ENCODE peak calls at places on chromosomes 4 and X, in seven cellular contexts. One of them, this sample, is unnamed.

GRCh38 chrX:386239-386767 is 404 bp downstream of the PPP2R3B start:
- DNase-seq in MCF 10A: no peak
- DNase-seq in neural crest cell: no peak
- DNase-seq in upper lobe of right lung: no peak
- DNase-seq in left lung: no peak
- DNase-seq in thoracic aorta: no peak
- DNase-seq in choroid plexus epithelial cell: no peak
- DNase-seq in this sample: no peak

GRCh38 chrX:96791559-96791958 is 92.1 kb upstream of the RPA4 start:
- DNase-seq in MCF 10A: peak
- DNase-seq in neural crest cell: no peak
- DNase-seq in upper lobe of right lung: no peak
- DNase-seq in left lung: no peak
- DNase-seq in thoracic aorta: no peak
- DNase-seq in choroid plexus epithelial cell: peak
- DNase-seq in this sample: no peak

GRCh38 chr4:110085131-110085530 is 113.3 kb downstream of the ELOVL6 start:
- DNase-seq in MCF 10A: no peak
- DNase-seq in neural crest cell: no peak
- DNase-seq in upper lobe of right lung: no peak
- DNase-seq in left lung: no peak
- DNase-seq in thoracic aorta: no peak
- DNase-seq in choroid plexus epithelial cell: peak
- DNase-seq in this sample: no peak

GRCh38 chr4:40369437-40370278 is 34.5 kb downstream of the CHRNA9 start:
- DNase-seq in MCF 10A: no peak
- DNase-seq in neural crest cell: no peak
- DNase-seq in upper lobe of right lung: no peak
- DNase-seq in left lung: no peak
- DNase-seq in thoracic aorta: no peak
- DNase-seq in choroid plexus epithelial cell: peak
- DNase-seq in this sample: no peak

GRCh38 chr4:182143822-182144620 is 99.2 kb upstream of the TENM3 start:
- DNase-seq in MCF 10A: peak
- DNase-seq in neural crest cell: peak
- DNase-seq in upper lobe of right lung: peak
- DNase-seq in left lung: no peak
- DNase-seq in thoracic aorta: no peak
- DNase-seq in choroid plexus epithelial cell: peak
- DNase-seq in this sample: peak

GRCh38 chr4:108635070-108635655 is 14.8 kb downstream of the RPL34 start:
- DNase-seq in MCF 10A: peak
- DNase-seq in neural crest cell: no peak
- DNase-seq in upper lobe of right lung: no peak
- DNase-seq in left lung: no peak
- DNase-seq in thoracic aorta: no peak
- DNase-seq in choroid plexus epithelial cell: no peak
- DNase-seq in this sample: no peak

GRCh38 chr4:15729910-15730533 is 27.2 kb downstream of the BST1 start:
- DNase-seq in MCF 10A: peak
- DNase-seq in neural crest cell: no peak
- DNase-seq in upper lobe of right lung: no peak
- DNase-seq in left lung: no peak
- DNase-seq in thoracic aorta: no peak
- DNase-seq in choroid plexus epithelial cell: peak
- DNase-seq in this sample: no peak

GRCh38 chrX:101383679-101384078 is 2.3 kb downstream of the BTK start:
- DNase-seq in MCF 10A: no peak
- DNase-seq in neural crest cell: no peak
- DNase-seq in upper lobe of right lung: no peak
- DNase-seq in left lung: no peak
- DNase-seq in thoracic aorta: no peak
- DNase-seq in choroid plexus epithelial cell: no peak
- DNase-seq in this sample: no peak

GRCh38 chr4:36000941-36001557 is 243.3 kb downstream of the ARAP2 start:
- DNase-seq in MCF 10A: peak
- DNase-seq in neural crest cell: no peak
- DNase-seq in upper lobe of right lung: no peak
- DNase-seq in left lung: no peak
- DNase-seq in thoracic aorta: no peak
- DNase-seq in choroid plexus epithelial cell: no peak
- DNase-seq in this sample: no peak

GRCh38 chr4:85783483-85783882 is 308.5 kb downstream of the ARHGAP24 start:
- DNase-seq in MCF 10A: peak
- DNase-seq in neural crest cell: no peak
- DNase-seq in upper lobe of right lung: no peak
- DNase-seq in left lung: no peak
- DNase-seq in thoracic aorta: no peak
- DNase-seq in choroid plexus epithelial cell: peak
- DNase-seq in this sample: no peak

GRCh38 chrX:54564942-54565341 is 34.9 kb downstream of the GNL3L start:
- DNase-seq in MCF 10A: no peak
- DNase-seq in neural crest cell: no peak
- DNase-seq in upper lobe of right lung: no peak
- DNase-seq in left lung: no peak
- DNase-seq in thoracic aorta: no peak
- DNase-seq in choroid plexus epithelial cell: no peak
- DNase-seq in this sample: no peak

GRCh38 chrX:153719238-153719637 is 4.9 kb downstream of the BCAP31 start:
- DNase-seq in MCF 10A: peak
- DNase-seq in neural crest cell: no peak
- DNase-seq in upper lobe of right lung: no peak
- DNase-seq in left lung: no peak
- DNase-seq in thoracic aorta: no peak
- DNase-seq in choroid plexus epithelial cell: no peak
- DNase-seq in this sample: no peak

GRCh38 chrX:78619829-78620228 is 39.3 kb downstream of the RTL3 start:
- DNase-seq in MCF 10A: no peak
- DNase-seq in neural crest cell: no peak
- DNase-seq in upper lobe of right lung: no peak
- DNase-seq in left lung: peak
- DNase-seq in thoracic aorta: no peak
- DNase-seq in choroid plexus epithelial cell: peak
- DNase-seq in this sample: no peak

GRCh38 chrX:144896323-144896722 is 351.0 kb upstream of the SPANXN1 start:
- DNase-seq in MCF 10A: peak
- DNase-seq in neural crest cell: no peak
- DNase-seq in upper lobe of right lung: no peak
- DNase-seq in left lung: no peak
- DNase-seq in thoracic aorta: no peak
- DNase-seq in choroid plexus epithelial cell: peak
- DNase-seq in this sample: no peak
- TF ChIP-seq CTCF in MCF 10A: peak
- TF ChIP-seq CTCF in neural crest cell: peak
- TF ChIP-seq CTCF in upper lobe of right lung: peak
- TF ChIP-seq CTCF in left lung: no peak
- TF ChIP-seq CTCF in thoracic aorta: no peak
- TF ChIP-seq CTCF in choroid plexus epithelial cell: no peak
- TF ChIP-seq CTCF in this sample: no peak

GRCh38 chrX:117989512-117989911 is 127.1 kb downstream of the KLHL13 start:
- DNase-seq in MCF 10A: no peak
- DNase-seq in neural crest cell: no peak
- DNase-seq in upper lobe of right lung: no peak
- DNase-seq in left lung: no peak
- DNase-seq in thoracic aorta: no peak
- DNase-seq in choroid plexus epithelial cell: no peak
- DNase-seq in this sample: no peak

GRCh38 chrX:117990438-117990837 is 126.2 kb downstream of the KLHL13 start:
- DNase-seq in MCF 10A: peak
- DNase-seq in neural crest cell: no peak
- DNase-seq in upper lobe of right lung: no peak
- DNase-seq in left lung: no peak
- DNase-seq in thoracic aorta: no peak
- DNase-seq in choroid plexus epithelial cell: no peak
- DNase-seq in this sample: no peak

GRCh38 chrX:117982702-117983392 is 133.8 kb downstream of the KLHL13 start:
- DNase-seq in MCF 10A: no peak
- DNase-seq in neural crest cell: no peak
- DNase-seq in upper lobe of right lung: no peak
- DNase-seq in left lung: no peak
- DNase-seq in thoracic aorta: no peak
- DNase-seq in choroid plexus epithelial cell: no peak
- DNase-seq in this sample: no peak

GRCh38 chrX:117987376-117987775 is 129.2 kb downstream of the KLHL13 start:
- DNase-seq in MCF 10A: no peak
- DNase-seq in neural crest cell: no peak
- DNase-seq in upper lobe of right lung: no peak
- DNase-seq in left lung: no peak
- DNase-seq in thoracic aorta: no peak
- DNase-seq in choroid plexus epithelial cell: no peak
- DNase-seq in this sample: no peak

GRCh38 chrX:117985241-117985640 is 131.4 kb downstream of the KLHL13 start:
- DNase-seq in MCF 10A: no peak
- DNase-seq in neural crest cell: no peak
- DNase-seq in upper lobe of right lung: no peak
- DNase-seq in left lung: no peak
- DNase-seq in thoracic aorta: no peak
- DNase-seq in choroid plexus epithelial cell: no peak
- DNase-seq in this sample: no peak
- TF ChIP-seq CTCF in MCF 10A: no peak
- TF ChIP-seq CTCF in neural crest cell: peak
- TF ChIP-seq CTCF in upper lobe of right lung: no peak
- TF ChIP-seq CTCF in left lung: no peak
- TF ChIP-seq CTCF in thoracic aorta: no peak
- TF ChIP-seq CTCF in choroid plexus epithelial cell: no peak
- TF ChIP-seq CTCF in this sample: no peak

GRCh38 chr4:67915400-67915966 is 31.7 kb upstream of the TMPRSS11D start:
- DNase-seq in MCF 10A: no peak
- DNase-seq in neural crest cell: no peak
- DNase-seq in upper lobe of right lung: no peak
- DNase-seq in left lung: no peak
- DNase-seq in thoracic aorta: no peak
- DNase-seq in choroid plexus epithelial cell: no peak
- DNase-seq in this sample: no peak

GRCh38 chr4:67922697-67923096 is 38.9 kb upstream of the TMPRSS11D start:
- DNase-seq in MCF 10A: no peak
- DNase-seq in neural crest cell: no peak
- DNase-seq in upper lobe of right lung: no peak
- DNase-seq in left lung: no peak
- DNase-seq in thoracic aorta: no peak
- DNase-seq in choroid plexus epithelial cell: no peak
- DNase-seq in this sample: no peak

GRCh38 chr4:67918428-67918827 is 34.6 kb upstream of the TMPRSS11D start:
- DNase-seq in MCF 10A: peak
- DNase-seq in neural crest cell: no peak
- DNase-seq in upper lobe of right lung: no peak
- DNase-seq in left lung: no peak
- DNase-seq in thoracic aorta: no peak
- DNase-seq in choroid plexus epithelial cell: no peak
- DNase-seq in this sample: no peak
- TF ChIP-seq CTCF in MCF 10A: peak
- TF ChIP-seq CTCF in neural crest cell: peak
- TF ChIP-seq CTCF in upper lobe of right lung: no peak
- TF ChIP-seq CTCF in left lung: no peak
- TF ChIP-seq CTCF in thoracic aorta: no peak
- TF ChIP-seq CTCF in choroid plexus epithelial cell: peak
- TF ChIP-seq CTCF in this sample: no peak

GRCh38 chrX:108297290-108297689 is 140.9 kb downstream of the COL4A6 start:
- DNase-seq in MCF 10A: no peak
- DNase-seq in neural crest cell: no peak
- DNase-seq in upper lobe of right lung: no peak
- DNase-seq in left lung: no peak
- DNase-seq in thoracic aorta: no peak
- DNase-seq in choroid plexus epithelial cell: no peak
- DNase-seq in this sample: no peak
- TF ChIP-seq CTCF in MCF 10A: peak
- TF ChIP-seq CTCF in neural crest cell: no peak
- TF ChIP-seq CTCF in upper lobe of right lung: no peak
- TF ChIP-seq CTCF in left lung: no peak
- TF ChIP-seq CTCF in thoracic aorta: no peak
- TF ChIP-seq CTCF in choroid plexus epithelial cell: no peak
- TF ChIP-seq CTCF in this sample: no peak

DNA sequence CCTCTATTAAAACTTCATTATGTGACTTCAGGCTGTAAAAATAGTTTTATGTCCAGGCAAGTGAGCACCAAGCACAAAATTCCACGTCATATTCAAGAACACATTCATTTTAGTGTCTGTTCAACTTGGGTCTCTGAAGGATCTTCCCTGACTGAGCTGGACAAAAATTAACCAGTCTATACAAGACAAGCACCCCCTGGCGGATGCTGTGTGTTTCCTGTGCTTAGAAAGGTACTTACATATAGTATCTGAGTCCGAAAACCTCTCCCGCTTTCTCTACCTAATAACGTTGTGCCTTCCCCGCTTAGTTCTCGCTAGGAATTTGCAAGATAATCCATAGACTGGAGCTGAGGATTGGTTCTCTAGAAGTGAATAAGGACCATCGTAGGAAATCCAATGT is 2214.5 kb upstream of the TENM3 start:
- DNase-seq in MCF 10A: peak
- DNase-seq in neural crest cell: peak
- DNase-seq in upper lobe of right lung: no peak
- DNase-seq in left lung: no peak
- DNase-seq in thoracic aorta: no peak
- DNase-seq in choroid plexus epithelial cell: peak
- DNase-seq in this sample: no peak
- TF ChIP-seq CTCF in MCF 10A: peak
- TF ChIP-seq CTCF in neural crest cell: peak
- TF ChIP-seq CTCF in upper lobe of right lung: peak
- TF ChIP-seq CTCF in left lung: no peak
- TF ChIP-seq CTCF in thoracic aorta: no peak
- TF ChIP-seq CTCF in choroid plexus epithelial cell: no peak
- TF ChIP-seq CTCF in this sample: no peak

GRCh38 chr4:141702472-141703182 is 66.2 kb downstream of the IL15 start:
- DNase-seq in MCF 10A: peak
- DNase-seq in neural crest cell: no peak
- DNase-seq in upper lobe of right lung: no peak
- DNase-seq in left lung: no peak
- DNase-seq in thoracic aorta: no peak
- DNase-seq in choroid plexus epithelial cell: peak
- DNase-seq in this sample: no peak
- TF ChIP-seq CTCF in MCF 10A: no peak
- TF ChIP-seq CTCF in neural crest cell: peak
- TF ChIP-seq CTCF in upper lobe of right lung: no peak
- TF ChIP-seq CTCF in left lung: no peak
- TF ChIP-seq CTCF in thoracic aorta: no peak
- TF ChIP-seq CTCF in choroid plexus epithelial cell: peak
- TF ChIP-seq CTCF in this sample: no peak

DNA sequence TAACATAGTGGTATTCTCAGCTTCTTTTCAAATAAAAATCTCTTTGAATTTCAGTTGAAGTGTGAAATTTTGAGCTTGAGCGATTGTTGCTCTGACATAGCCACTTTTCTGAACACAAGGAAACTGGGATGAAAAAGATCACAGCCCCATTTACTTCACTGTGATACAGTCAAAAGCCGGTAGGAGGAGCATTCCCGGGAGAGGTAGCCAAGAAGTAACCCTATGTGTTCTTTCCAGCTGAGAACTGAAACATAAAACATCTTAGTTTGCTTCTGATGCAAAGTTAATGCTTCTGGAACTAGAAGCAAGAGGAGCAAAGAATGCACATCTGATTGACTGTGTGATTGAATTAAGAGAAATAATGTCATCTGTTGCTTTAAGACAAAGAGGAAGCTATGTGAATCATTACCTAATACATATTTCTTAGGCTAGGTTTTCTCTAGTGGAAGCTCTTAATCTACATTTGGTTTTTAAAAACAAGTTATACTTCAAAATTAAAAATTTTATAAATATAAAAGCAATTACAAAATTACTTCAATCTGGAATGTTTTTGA is 88.4 kb upstream of the UNC5C start:
- DNase-seq in MCF 10A: peak
- DNase-seq in neural crest cell: peak
- DNase-seq in upper lobe of right lung: no peak
- DNase-seq in left lung: no peak
- DNase-seq in thoracic aorta: no peak
- DNase-seq in choroid plexus epithelial cell: peak
- DNase-seq in this sample: no peak
- TF ChIP-seq CTCF in MCF 10A: peak
- TF ChIP-seq CTCF in neural crest cell: peak
- TF ChIP-seq CTCF in upper lobe of right lung: peak
- TF ChIP-seq CTCF in left lung: no peak
- TF ChIP-seq CTCF in thoracic aorta: peak
- TF ChIP-seq CTCF in choroid plexus epithelial cell: peak
- TF ChIP-seq CTCF in this sample: no peak